ENCODE peak calls at places on chromosomes 12 and 14, in ten cellular contexts. One of them, this sample, is unnamed.

GRCh38 chr14:50875359-50876090 is 3.7 kb downstream of the ABHD12B start:
- DNase-seq in GM12865: peak
- DNase-seq in right cardiac atrium: no peak
- DNase-seq in astrocyte of the cerebellum: peak
- DNase-seq in tibial artery: no peak
- DNase-seq in cardiac fibroblast: peak
- DNase-seq in hepatocyte: no peak
- DNase-seq in fibroblast of lung: no peak
- DNase-seq in lung: no peak
- DNase-seq in ovary: no peak
- DNase-seq in this sample: no peak

GRCh38 chr12:96258451-96258933 is 64.3 kb downstream of the ELK3 start:
- DNase-seq in GM12865: peak
- DNase-seq in right cardiac atrium: peak
- DNase-seq in astrocyte of the cerebellum: peak
- DNase-seq in tibial artery: peak
- DNase-seq in cardiac fibroblast: peak
- DNase-seq in hepatocyte: no peak
- DNase-seq in fibroblast of lung: peak
- DNase-seq in lung: no peak
- DNase-seq in ovary: peak
- DNase-seq in this sample: no peak

GRCh38 chr14:97380539-97380941 is 583.4 kb downstream of the VRK1 start:
- DNase-seq in GM12865: no peak
- DNase-seq in right cardiac atrium: no peak
- DNase-seq in astrocyte of the cerebellum: no peak
- DNase-seq in tibial artery: no peak
- DNase-seq in cardiac fibroblast: no peak
- DNase-seq in hepatocyte: peak
- DNase-seq in fibroblast of lung: no peak
- DNase-seq in lung: no peak
- DNase-seq in ovary: no peak
- DNase-seq in this sample: peak

GRCh38 chr14:71212093-71212492 is 304.8 kb downstream of the PCNX1 start:
- DNase-seq in GM12865: peak
- DNase-seq in right cardiac atrium: no peak
- DNase-seq in astrocyte of the cerebellum: no peak
- DNase-seq in tibial artery: no peak
- DNase-seq in cardiac fibroblast: no peak
- DNase-seq in hepatocyte: no peak
- DNase-seq in fibroblast of lung: no peak
- DNase-seq in lung: no peak
- DNase-seq in ovary: no peak
- DNase-seq in this sample: no peak

GRCh38 chr14:51056431-51056830 is 38.5 kb downstream of the TRIM9 start:
- DNase-seq in GM12865: no peak
- DNase-seq in right cardiac atrium: no peak
- DNase-seq in astrocyte of the cerebellum: no peak
- DNase-seq in tibial artery: no peak
- DNase-seq in cardiac fibroblast: no peak
- DNase-seq in hepatocyte: no peak
- DNase-seq in fibroblast of lung: peak
- DNase-seq in lung: no peak
- DNase-seq in ovary: no peak
- DNase-seq in this sample: no peak

GRCh38 chr14:32134448-32135070 is 57.5 kb downstream of the ARHGAP5 start:
- DNase-seq in GM12865: no peak
- DNase-seq in right cardiac atrium: no peak
- DNase-seq in astrocyte of the cerebellum: peak
- DNase-seq in tibial artery: no peak
- DNase-seq in cardiac fibroblast: peak
- DNase-seq in hepatocyte: no peak
- DNase-seq in fibroblast of lung: peak
- DNase-seq in lung: no peak
- DNase-seq in ovary: no peak
- DNase-seq in this sample: no peak

GRCh38 chr12:69501154-69501895 is 31.1 kb downstream of the FRS2 start:
- DNase-seq in GM12865: no peak
- DNase-seq in right cardiac atrium: no peak
- DNase-seq in astrocyte of the cerebellum: no peak
- DNase-seq in tibial artery: no peak
- DNase-seq in cardiac fibroblast: peak
- DNase-seq in hepatocyte: no peak
- DNase-seq in fibroblast of lung: no peak
- DNase-seq in lung: no peak
- DNase-seq in ovary: no peak
- DNase-seq in this sample: peak

GRCh38 chr14:93799617-93800016 is 11.3 kb upstream of the PRIMA1 start:
- DNase-seq in GM12865: no peak
- DNase-seq in right cardiac atrium: no peak
- DNase-seq in astrocyte of the cerebellum: no peak
- DNase-seq in tibial artery: no peak
- DNase-seq in cardiac fibroblast: no peak
- DNase-seq in hepatocyte: peak
- DNase-seq in fibroblast of lung: no peak
- DNase-seq in lung: no peak
- DNase-seq in ovary: no peak
- DNase-seq in this sample: no peak

GRCh38 chr14:64279719-64280668 is 14.2 kb downstream of the ESR2 start:
- DNase-seq in GM12865: no peak
- DNase-seq in right cardiac atrium: no peak
- DNase-seq in astrocyte of the cerebellum: no peak
- DNase-seq in tibial artery: no peak
- DNase-seq in cardiac fibroblast: peak
- DNase-seq in hepatocyte: no peak
- DNase-seq in fibroblast of lung: no peak
- DNase-seq in lung: no peak
- DNase-seq in ovary: no peak
- DNase-seq in this sample: peak

GRCh38 chr12:106135075-106135474 is 3.7 kb downstream of the NUAK1 start:
- DNase-seq in GM12865: no peak
- DNase-seq in right cardiac atrium: no peak
- DNase-seq in astrocyte of the cerebellum: peak
- DNase-seq in tibial artery: no peak
- DNase-seq in cardiac fibroblast: peak
- DNase-seq in hepatocyte: no peak
- DNase-seq in fibroblast of lung: peak
- DNase-seq in lung: no peak
- DNase-seq in ovary: no peak
- DNase-seq in this sample: no peak

GRCh38 chr14:89493877-89494634 is 77.0 kb upstream of the FOXN3 start:
- DNase-seq in GM12865: peak
- DNase-seq in right cardiac atrium: no peak
- DNase-seq in astrocyte of the cerebellum: no peak
- DNase-seq in tibial artery: peak
- DNase-seq in cardiac fibroblast: no peak
- DNase-seq in hepatocyte: no peak
- DNase-seq in fibroblast of lung: no peak
- DNase-seq in lung: no peak
- DNase-seq in ovary: no peak
- DNase-seq in this sample: no peak

GRCh38 chr14:81323621-81324400 is 76.3 kb downstream of the STON2 start:
- DNase-seq in GM12865: no peak
- DNase-seq in right cardiac atrium: no peak
- DNase-seq in astrocyte of the cerebellum: no peak
- DNase-seq in tibial artery: no peak
- DNase-seq in cardiac fibroblast: no peak
- DNase-seq in hepatocyte: peak
- DNase-seq in fibroblast of lung: no peak
- DNase-seq in lung: peak
- DNase-seq in ovary: no peak
- DNase-seq in this sample: peak

GRCh38 chr12:44875954-44876553 is at the start of gene NELL2:
- DNase-seq in GM12865: peak
- DNase-seq in right cardiac atrium: peak
- DNase-seq in astrocyte of the cerebellum: no peak
- DNase-seq in tibial artery: peak
- DNase-seq in cardiac fibroblast: peak
- DNase-seq in hepatocyte: peak
- DNase-seq in fibroblast of lung: peak
- DNase-seq in lung: peak
- DNase-seq in ovary: no peak
- DNase-seq in this sample: peak

GRCh38 chr12:129704232-129704830 is 199.5 kb downstream of the TMEM132D start:
- DNase-seq in GM12865: no peak
- DNase-seq in right cardiac atrium: no peak
- DNase-seq in astrocyte of the cerebellum: no peak
- DNase-seq in tibial artery: no peak
- DNase-seq in cardiac fibroblast: no peak
- DNase-seq in hepatocyte: no peak
- DNase-seq in fibroblast of lung: no peak
- DNase-seq in lung: no peak
- DNase-seq in ovary: no peak
- DNase-seq in this sample: no peak

GRCh38 chr12:62123721-62124203 is 136.4 kb upstream of the USP15 start:
- DNase-seq in GM12865: peak
- DNase-seq in right cardiac atrium: no peak
- DNase-seq in astrocyte of the cerebellum: peak
- DNase-seq in tibial artery: peak
- DNase-seq in cardiac fibroblast: peak
- DNase-seq in hepatocyte: peak
- DNase-seq in fibroblast of lung: peak
- DNase-seq in lung: no peak
- DNase-seq in ovary: peak
- DNase-seq in this sample: peak

GRCh38 chr12:225012-225411 is 11.1 kb upstream of the SLC6A12 start:
- DNase-seq in GM12865: no peak
- DNase-seq in right cardiac atrium: no peak
- DNase-seq in astrocyte of the cerebellum: no peak
- DNase-seq in tibial artery: peak
- DNase-seq in cardiac fibroblast: no peak
- DNase-seq in hepatocyte: no peak
- DNase-seq in fibroblast of lung: no peak
- DNase-seq in lung: no peak
- DNase-seq in ovary: no peak
- DNase-seq in this sample: no peak
- H3K4me3 ChIP-seq in GM12865: no peak
- H3K4me3 ChIP-seq in right cardiac atrium: no peak
- H3K4me3 ChIP-seq in astrocyte of the cerebellum: no peak
- H3K4me3 ChIP-seq in tibial artery: no peak
- H3K4me3 ChIP-seq in cardiac fibroblast: no peak
- H3K4me3 ChIP-seq in hepatocyte: no peak
- H3K4me3 ChIP-seq in fibroblast of lung: no peak
- H3K4me3 ChIP-seq in lung: no peak
- H3K4me3 ChIP-seq in ovary: no peak
- H3K4me3 ChIP-seq in this sample: no peak

DNA sequence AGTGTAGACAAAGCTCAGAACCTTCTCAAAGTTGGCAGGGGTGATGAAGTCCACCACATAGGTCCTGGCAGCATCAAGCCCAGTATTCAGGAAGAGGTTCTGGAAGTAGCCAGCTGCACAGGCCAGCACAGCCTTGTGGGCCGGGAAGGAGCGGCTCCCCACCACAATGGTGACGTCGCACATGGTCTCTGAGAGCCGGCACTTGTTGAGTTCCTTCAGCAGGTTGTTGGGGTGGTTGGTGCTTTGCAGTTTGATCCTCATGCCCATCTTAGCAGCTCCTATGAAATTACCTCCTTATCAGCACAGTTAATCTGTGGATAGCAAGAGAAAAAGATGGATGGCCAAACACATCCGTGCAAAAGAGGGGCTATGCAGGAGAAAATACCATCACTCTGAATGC is 1.7 kb downstream of the ZBTB39 start:
- DNase-seq in GM12865: no peak
- DNase-seq in right cardiac atrium: no peak
- DNase-seq in astrocyte of the cerebellum: no peak
- DNase-seq in tibial artery: no peak
- DNase-seq in cardiac fibroblast: no peak
- DNase-seq in hepatocyte: no peak
- DNase-seq in fibroblast of lung: no peak
- DNase-seq in lung: no peak
- DNase-seq in ovary: no peak
- DNase-seq in this sample: no peak
- H3K4me3 ChIP-seq in GM12865: no peak
- H3K4me3 ChIP-seq in right cardiac atrium: no peak
- H3K4me3 ChIP-seq in astrocyte of the cerebellum: no peak
- H3K4me3 ChIP-seq in tibial artery: no peak
- H3K4me3 ChIP-seq in cardiac fibroblast: no peak
- H3K4me3 ChIP-seq in hepatocyte: no peak
- H3K4me3 ChIP-seq in fibroblast of lung: no peak
- H3K4me3 ChIP-seq in lung: no peak
- H3K4me3 ChIP-seq in ovary: no peak
- H3K4me3 ChIP-seq in this sample: no peak

DNA sequence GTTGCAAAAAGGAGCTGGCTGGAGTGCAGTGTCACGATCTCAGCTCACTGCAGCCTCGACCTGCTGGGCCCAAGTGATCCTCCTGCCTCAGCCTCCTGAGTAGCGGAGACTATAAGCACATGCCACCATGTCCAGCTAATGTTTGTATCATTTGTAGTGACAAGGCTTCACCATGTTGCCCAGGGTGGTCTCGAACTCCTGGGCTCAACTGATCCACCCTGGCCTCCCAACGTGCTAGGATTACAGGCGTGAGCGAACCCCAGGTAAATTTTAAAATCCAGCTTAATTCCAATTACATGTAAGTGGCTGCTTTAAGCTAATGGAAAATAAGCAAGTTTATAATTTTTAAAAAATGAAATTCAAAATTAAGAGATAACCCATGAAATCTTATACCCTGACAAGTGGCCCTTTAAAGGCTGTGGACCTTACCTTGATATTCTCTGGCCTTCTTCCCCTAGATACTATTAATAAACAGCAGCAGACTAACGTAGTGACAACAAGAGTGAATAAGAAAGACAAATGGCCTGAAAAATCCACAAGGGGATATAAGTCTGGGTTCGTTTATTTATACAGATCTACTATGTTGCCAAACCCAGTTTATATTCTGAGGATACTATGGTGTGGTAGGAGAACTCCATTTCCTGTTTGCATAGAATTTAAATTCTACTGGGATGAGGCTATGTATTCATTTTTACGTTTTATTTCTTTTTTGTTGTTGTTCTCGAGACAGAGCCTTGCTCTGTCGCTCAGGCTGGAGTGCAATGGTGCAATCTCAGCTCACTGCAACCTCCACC is 25.6 kb upstream of the SLC2A3 start:
- DNase-seq in GM12865: no peak
- DNase-seq in right cardiac atrium: no peak
- DNase-seq in astrocyte of the cerebellum: no peak
- DNase-seq in tibial artery: no peak
- DNase-seq in cardiac fibroblast: no peak
- DNase-seq in hepatocyte: no peak
- DNase-seq in fibroblast of lung: peak
- DNase-seq in lung: no peak
- DNase-seq in ovary: no peak
- DNase-seq in this sample: no peak
- H3K4me3 ChIP-seq in GM12865: peak
- H3K4me3 ChIP-seq in right cardiac atrium: peak
- H3K4me3 ChIP-seq in astrocyte of the cerebellum: peak
- H3K4me3 ChIP-seq in tibial artery: peak
- H3K4me3 ChIP-seq in cardiac fibroblast: no peak
- H3K4me3 ChIP-seq in hepatocyte: no peak
- H3K4me3 ChIP-seq in fibroblast of lung: peak
- H3K4me3 ChIP-seq in lung: no peak
- H3K4me3 ChIP-seq in ovary: no peak
- H3K4me3 ChIP-seq in this sample: no peak

DNA sequence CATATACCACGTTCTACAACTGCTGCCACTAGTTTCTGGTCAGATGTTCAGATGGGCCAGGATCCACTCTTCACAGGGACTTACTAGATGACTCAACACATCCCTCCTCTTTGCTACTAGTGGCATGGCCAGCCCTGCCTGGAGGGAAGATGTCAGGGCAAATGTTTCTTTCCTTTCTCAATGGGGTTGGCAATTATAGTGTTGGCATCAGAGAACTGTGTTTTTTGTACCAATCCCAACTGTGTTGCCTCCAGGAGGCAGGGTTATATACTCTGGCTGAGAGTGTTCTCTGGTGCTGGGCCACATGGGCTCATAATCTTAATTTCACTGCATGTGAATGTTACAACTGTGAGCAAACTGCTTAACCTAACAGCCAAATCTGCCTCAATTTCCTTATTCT is 69.9 kb upstream of the AVPR1A start:
- DNase-seq in GM12865: no peak
- DNase-seq in right cardiac atrium: no peak
- DNase-seq in astrocyte of the cerebellum: no peak
- DNase-seq in tibial artery: no peak
- DNase-seq in cardiac fibroblast: no peak
- DNase-seq in hepatocyte: no peak
- DNase-seq in fibroblast of lung: no peak
- DNase-seq in lung: no peak
- DNase-seq in ovary: no peak
- DNase-seq in this sample: peak
- H3K4me3 ChIP-seq in GM12865: no peak
- H3K4me3 ChIP-seq in right cardiac atrium: no peak
- H3K4me3 ChIP-seq in astrocyte of the cerebellum: no peak
- H3K4me3 ChIP-seq in tibial artery: no peak
- H3K4me3 ChIP-seq in cardiac fibroblast: no peak
- H3K4me3 ChIP-seq in hepatocyte: no peak
- H3K4me3 ChIP-seq in fibroblast of lung: no peak
- H3K4me3 ChIP-seq in lung: no peak
- H3K4me3 ChIP-seq in ovary: no peak
- H3K4me3 ChIP-seq in this sample: no peak